ENCODE peak calls at places on chromosomes 12 and 14, in eight cellular contexts. G is HepG2, X is adrenal gland, R is Calu3, E is cardiac muscle cell, Z is tibial artery, Q is HCT116, S is transverse colon. N is an unnamed sample.

GRCh38 chr12:65651060-65651459 is 173.2 kb upstream of the HMGA2 start:
- DNase-seq in G (no peak), X (no peak), R (no peak), E (no peak), Z (no peak), Q (no peak), S (no peak), N (no peak)

GRCh38 chr14:94515426-94515825 is 6.2 kb upstream of the SERPINA12 start:
- DNase-seq in G (no peak), X (no peak), R (no peak), E (no peak), Z (peak), Q (no peak), S (no peak), N (no peak)

GRCh38 chr12:121461048-121461447 is 61.1 kb downstream of the RNF34 start:
- DNase-seq in G (no peak), X (no peak), R (no peak), E (no peak), Z (no peak), Q (no peak), S (no peak), N (peak)

GRCh38 chr12:117210266-117210918 is 20.1 kb upstream of the FBXO21 start:
- DNase-seq in G (no peak), X (no peak), R (no peak), E (no peak), Z (no peak), Q (no peak), S (no peak), N (no peak)

GRCh38 chr12:92139634-92140555 is 5.8 kb downstream of the BTG1 start:
- DNase-seq in G (no peak), X (no peak), R (peak), E (no peak), Z (no peak), Q (no peak), S (no peak), N (no peak)

GRCh38 chr12:100484178-100484886 is 10.7 kb downstream of the NR1H4 start:
- DNase-seq in G (peak), X (no peak), R (no peak), E (peak), Z (no peak), Q (no peak), S (no peak), N (no peak)

GRCh38 chr12:20426191-20426590 is 57.9 kb downstream of the PDE3A start:
- DNase-seq in G (no peak), X (no peak), R (no peak), E (peak), Z (peak), Q (no peak), S (no peak), N (no peak)

GRCh38 chr12:88432536-88433462 is 147.5 kb downstream of the KITLG start:
- DNase-seq in G (no peak), X (no peak), R (no peak), E (peak), Z (no peak), Q (no peak), S (no peak), N (no peak)

GRCh38 chr14:99703381-99703780 is 19.3 kb downstream of the CYP46A1 start:
- DNase-seq in G (no peak), X (no peak), R (no peak), E (no peak), Z (no peak), Q (no peak), S (no peak), N (no peak)

GRCh38 chr14:21210023-21210422 is 54.2 kb upstream of the OR5AU1 start:
- DNase-seq in G (no peak), X (no peak), R (no peak), E (no peak), Z (no peak), Q (no peak), S (no peak), N (no peak)

GRCh38 chr12:63846249-63846967 is 1.9 kb downstream of the SRGAP1 start:
- DNase-seq in G (no peak), X (no peak), R (peak), E (no peak), Z (no peak), Q (no peak), S (no peak), N (no peak)

GRCh38 chr14:104817930-104818713 is 17.2 kb downstream of the ZBTB42 start:
- DNase-seq in G (no peak), X (no peak), R (no peak), E (no peak), Z (peak), Q (no peak), S (no peak), N (no peak)

GRCh38 chr12:57111046-57111698 is at the start of gene STAT6:
- DNase-seq in G (peak), X (peak), R (peak), E (peak), Z (peak), Q (no peak), S (peak), N (peak)

GRCh38 chr12:61071015-61071414 is 1189.2 kb upstream of the USP15 start:
- DNase-seq in G (no peak), X (no peak), R (no peak), E (no peak), Z (no peak), Q (no peak), S (no peak), N (no peak)

GRCh38 chr12:56163533-56164344 is 5.6 kb downstream of the MYL6 start:
- DNase-seq in G (no peak), X (no peak), R (no peak), E (no peak), Z (no peak), Q (no peak), S (no peak), N (no peak)

GRCh38 chr12:54173066-54173726 is 15.6 kb downstream of the SMUG1 start:
- DNase-seq in G (no peak), X (peak), R (peak), E (peak), Z (no peak), Q (no peak), S (peak), N (peak)

GRCh38 chr14:105943973-105944602 is 417.7 kb downstream of the TMEM121 start:
- DNase-seq in G (peak), X (no peak), R (no peak), E (no peak), Z (no peak), Q (no peak), S (no peak), N (no peak)

GRCh38 chr14:105947599-105947998 is 421.2 kb downstream of the TMEM121 start:
- DNase-seq in G (no peak), X (no peak), R (no peak), E (no peak), Z (no peak), Q (no peak), S (no peak), N (no peak)

GRCh38 chr14:105945891-105946290 is 419.5 kb downstream of the TMEM121 start:
- DNase-seq in G (no peak), X (no peak), R (peak), E (no peak), Z (no peak), Q (no peak), S (no peak), N (no peak)

GRCh38 chr14:105941226-105942166 is 415.1 kb downstream of the TMEM121 start:
- DNase-seq in G (no peak), X (no peak), R (no peak), E (no peak), Z (peak), Q (no peak), S (no peak), N (no peak)

DNA sequence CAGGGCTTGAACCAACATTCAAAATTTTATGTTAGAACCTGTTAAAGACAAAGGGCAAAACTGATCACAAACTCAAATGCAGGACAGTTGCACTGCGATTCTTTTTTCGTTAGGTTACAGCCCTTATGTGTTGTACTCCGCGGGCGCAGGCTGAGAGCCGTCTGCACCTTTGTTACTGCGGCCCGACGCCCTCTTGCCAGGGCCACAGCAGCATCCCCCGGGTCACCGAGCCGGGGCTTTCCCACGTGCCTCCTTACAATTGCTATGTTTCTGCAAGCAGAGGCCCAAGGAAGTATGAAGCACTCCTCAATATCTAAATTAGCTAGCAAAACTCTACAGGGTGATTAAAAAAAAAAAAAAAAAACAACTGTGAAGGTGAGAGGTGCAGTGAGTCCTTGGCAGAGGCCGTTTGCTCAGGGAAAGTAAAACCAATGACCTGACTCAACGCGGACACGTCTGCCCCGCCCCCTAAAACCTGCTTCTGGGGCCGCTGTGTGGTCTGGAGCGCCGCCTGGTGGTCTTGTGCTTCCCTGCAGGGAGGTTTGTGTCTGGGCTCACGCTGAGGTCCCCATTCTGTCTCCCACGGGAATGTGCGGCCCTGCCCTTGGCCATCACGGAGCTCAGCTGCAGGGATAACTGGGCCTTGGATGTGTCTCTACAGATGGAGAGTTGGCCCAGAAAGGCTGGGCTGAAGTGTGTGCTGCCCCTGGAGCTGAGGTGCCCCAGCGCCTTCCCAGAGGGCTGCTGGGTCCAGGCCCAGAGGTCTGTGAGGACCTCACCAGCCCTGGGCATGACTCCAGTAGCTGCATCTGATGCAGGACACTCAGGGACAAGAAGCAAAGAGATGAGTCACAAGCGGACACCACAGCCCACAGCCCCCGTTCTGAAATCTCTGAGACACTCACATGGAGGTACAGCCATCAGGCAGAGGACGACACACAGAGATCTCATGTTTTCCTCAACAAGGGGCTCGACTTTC is 418.5 kb downstream of the TMEM121 start:
- DNase-seq in G (peak), X (peak), R (peak), E (no peak), Z (peak), Q (peak), S (peak), N (peak)
- TF ChIP-seq CTCF in G (peak), X (peak), R (peak), E (no peak), Z (peak), Q (peak), S (peak), N (peak)

GRCh38 chr14:33675415-33676130 is 275.3 kb downstream of the EGLN3 start:
- DNase-seq in G (no peak), X (no peak), R (no peak), E (no peak), Z (no peak), Q (no peak), S (no peak), N (no peak)

GRCh38 chr14:33679025-33679424 is 271.8 kb downstream of the EGLN3 start:
- DNase-seq in G (no peak), X (no peak), R (no peak), E (no peak), Z (no peak), Q (no peak), S (no peak), N (no peak)

GRCh38 chr14:33678012-33678411 is 272.9 kb downstream of the EGLN3 start:
- DNase-seq in G (no peak), X (no peak), R (no peak), E (no peak), Z (no peak), Q (no peak), S (no peak), N (no peak)

GRCh38 chr14:33674716-33675115 is 276.2 kb downstream of the EGLN3 start:
- DNase-seq in G (no peak), X (no peak), R (no peak), E (no peak), Z (no peak), Q (no peak), S (no peak), N (no peak)

GRCh38 chr14:33676135-33676566 is 274.7 kb downstream of the EGLN3 start:
- DNase-seq in G (peak), X (no peak), R (peak), E (peak), Z (no peak), Q (peak), S (peak), N (no peak)
- TF ChIP-seq CTCF in G (peak), X (peak), R (no peak), E (peak), Z (no peak), Q (peak), S (peak), N (no peak)

DNA sequence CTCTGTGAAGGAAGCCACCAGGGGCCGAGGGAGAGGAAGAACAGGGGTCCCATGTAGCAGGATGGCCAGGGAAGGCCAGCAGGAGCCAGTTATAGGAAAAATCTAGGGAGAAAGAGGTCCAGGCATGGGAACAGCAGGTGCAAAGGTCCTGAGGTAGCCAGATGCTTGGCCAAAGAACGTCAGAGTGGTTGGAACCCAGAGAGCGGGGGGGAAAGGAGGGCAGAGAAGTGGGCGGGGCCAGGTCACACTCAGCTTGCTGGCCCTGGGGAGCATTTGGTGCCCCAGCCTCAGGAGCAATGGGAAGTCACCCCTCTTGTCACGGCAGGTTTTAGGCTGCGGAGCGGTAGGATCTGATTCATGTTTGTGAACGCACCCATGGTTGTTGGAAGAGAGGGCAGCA is 180.5 kb downstream of the PHETA1 start:
- DNase-seq in G (no peak), X (no peak), R (no peak), E (no peak), Z (no peak), Q (no peak), S (no peak), N (no peak)
- TF ChIP-seq CTCF in G (no peak), X (no peak), R (no peak), E (no peak), Z (no peak), Q (no peak), S (no peak), N (no peak)

GRCh38 chr14:61891251-61891650 is 129.0 kb downstream of the SNAPC1 start:
- DNase-seq in G (no peak), X (no peak), R (no peak), E (peak), Z (no peak), Q (no peak), S (no peak), N (no peak)

GRCh38 chr14:61893371-61893940 is 131.2 kb downstream of the SNAPC1 start:
- DNase-seq in G (no peak), X (no peak), R (no peak), E (no peak), Z (no peak), Q (no peak), S (no peak), N (no peak)

GRCh38 chr14:61887628-61888027 is 125.4 kb downstream of the SNAPC1 start:
- DNase-seq in G (no peak), X (no peak), R (no peak), E (no peak), Z (no peak), Q (no peak), S (no peak), N (no peak)

GRCh38 chr14:61891810-61892209 is 129.6 kb downstream of the SNAPC1 start:
- DNase-seq in G (no peak), X (no peak), R (no peak), E (no peak), Z (no peak), Q (no peak), S (no peak), N (no peak)

DNA sequence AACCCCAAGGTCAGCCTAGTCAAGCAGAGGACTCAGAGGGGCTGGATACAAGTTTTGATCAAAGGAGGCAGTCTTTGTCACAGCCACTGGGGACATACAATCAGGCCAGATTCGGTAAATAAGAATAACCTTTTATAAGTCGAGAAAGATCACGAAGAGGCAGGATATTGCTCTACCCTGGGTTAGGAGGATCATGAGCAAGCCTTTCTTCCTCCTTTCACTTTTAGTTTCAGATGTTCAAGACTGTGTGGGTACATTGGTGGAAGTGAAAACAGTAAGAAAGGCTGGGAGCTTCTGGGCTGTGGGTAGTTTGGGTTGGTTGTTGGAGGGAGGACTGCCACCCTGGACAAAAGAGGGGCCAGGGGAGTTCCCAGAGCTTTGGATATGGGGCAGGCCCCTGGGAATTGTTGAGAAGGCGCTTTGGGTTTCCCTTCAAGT is 127.7 kb downstream of the SNAPC1 start:
- DNase-seq in G (no peak), X (no peak), R (no peak), E (no peak), Z (no peak), Q (no peak), S (no peak), N (peak)
- TF ChIP-seq CTCF in G (no peak), X (no peak), R (no peak), E (no peak), Z (no peak), Q (no peak), S (no peak), N (no peak)

DNA sequence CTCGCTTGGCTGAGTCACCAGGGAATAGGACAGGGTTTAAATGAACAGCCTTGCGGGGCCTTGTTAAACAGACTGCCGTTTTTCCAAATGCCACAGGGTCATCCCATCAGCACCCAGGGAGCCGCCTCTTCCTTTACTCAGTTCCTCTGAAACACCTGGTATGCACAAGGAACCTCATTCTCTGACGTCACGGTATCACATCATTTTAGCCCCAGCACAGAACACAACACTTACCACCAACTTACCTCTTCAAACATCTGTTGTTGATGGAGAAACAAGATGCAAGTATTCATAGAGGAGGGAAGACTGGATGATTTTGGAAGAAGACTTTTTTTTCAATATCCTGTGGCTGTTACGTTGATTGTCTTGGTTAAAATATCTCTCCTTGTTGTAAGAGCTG is 535.3 kb upstream of the TMEM132C start:
- DNase-seq in G (no peak), X (no peak), R (no peak), E (no peak), Z (no peak), Q (no peak), S (no peak), N (no peak)
- TF ChIP-seq CTCF in G (no peak), X (no peak), R (no peak), E (no peak), Z (no peak), Q (no peak), S (no peak), N (no peak)

GRCh38 chr14:46646796-46647195 is 4.8 kb downstream of the RPL10L start:
- DNase-seq in G (no peak), X (no peak), R (no peak), E (no peak), Z (no peak), Q (no peak), S (no peak), N (no peak)

GRCh38 chr14:46653031-46653775 is 1.6 kb upstream of the RPL10L start:
- DNase-seq in G (no peak), X (no peak), R (no peak), E (no peak), Z (no peak), Q (no peak), S (no peak), N (no peak)

DNA sequence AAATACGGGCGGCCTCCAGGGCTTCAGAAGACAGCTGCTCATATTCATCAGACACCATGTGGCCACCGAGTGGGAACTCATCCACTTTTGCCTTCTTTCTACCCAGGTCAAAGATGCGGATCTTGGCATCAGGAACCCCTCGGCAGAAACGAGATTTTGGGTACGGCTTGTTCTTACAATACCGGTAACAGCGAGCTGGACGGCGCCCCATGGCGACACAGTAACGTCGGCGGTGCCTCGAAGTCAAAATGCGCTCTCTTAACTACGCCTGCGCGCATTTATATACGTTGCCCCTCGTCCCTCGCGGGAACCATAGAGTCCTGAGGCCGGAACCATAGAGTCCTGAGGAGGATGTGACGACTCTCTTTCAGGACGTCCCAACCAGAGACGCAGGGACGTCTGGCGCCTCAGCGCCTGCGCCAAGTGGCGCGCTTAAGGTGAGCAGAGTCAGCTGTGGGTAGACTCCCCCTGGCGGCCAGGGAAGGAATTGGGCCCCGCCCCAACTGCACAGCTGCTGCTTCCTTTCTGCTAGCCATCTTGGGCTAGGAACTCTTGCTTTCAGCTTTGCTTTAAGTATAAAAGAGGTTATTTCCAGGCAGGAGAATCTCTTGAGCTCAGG is at the start of gene RPL10L:
- DNase-seq in G (no peak), X (no peak), R (no peak), E (no peak), Z (no peak), Q (no peak), S (no peak), N (no peak)
- TF ChIP-seq CTCF in G (peak), X (no peak), R (no peak), E (no peak), Z (no peak), Q (no peak), S (no peak), N (no peak)